ENCODE peak calls at places on chromosomes 7 and 10, in six cellular contexts. One of them, this sample, is unnamed.

GRCh38 chr7:107396081-107396480 is 73.8 kb upstream of the GPR22 start:
- DNase-seq in NCI-H2171: no peak
- DNase-seq in LoVo: no peak
- DNase-seq in epithelial cell of esophagus: no peak
- DNase-seq in Kasumi-1: no peak
- DNase-seq in stimulated activated CD4-positive, alpha-beta T cell treated with anti-CD3 and anti-CD28 coated beads, Interleukin-1b, Interleukin-23, amount 100 ng/mL, for 1 hour: no peak
- DNase-seq in this sample: no peak

GRCh38 chr7:155247479-155248365 is 50.0 kb upstream of the INSIG1 start:
- DNase-seq in NCI-H2171: no peak
- DNase-seq in LoVo: no peak
- DNase-seq in epithelial cell of esophagus: no peak
- DNase-seq in Kasumi-1: no peak
- DNase-seq in stimulated activated CD4-positive, alpha-beta T cell treated with anti-CD3 and anti-CD28 coated beads, Interleukin-1b, Interleukin-23, amount 100 ng/mL, for 1 hour: no peak
- DNase-seq in this sample: peak; percentile 33

GRCh38 chr7:103011650-103012049 is 62.9 kb downstream of the FBXL13 start:
- DNase-seq in NCI-H2171: no peak
- DNase-seq in LoVo: no peak
- DNase-seq in epithelial cell of esophagus: no peak
- DNase-seq in Kasumi-1: no peak
- DNase-seq in stimulated activated CD4-positive, alpha-beta T cell treated with anti-CD3 and anti-CD28 coated beads, Interleukin-1b, Interleukin-23, amount 100 ng/mL, for 1 hour: no peak
- DNase-seq in this sample: no peak

GRCh38 chr7:34331102-34331501 is 326.9 kb upstream of the NPSR1 start:
- DNase-seq in NCI-H2171: no peak
- DNase-seq in LoVo: no peak
- DNase-seq in epithelial cell of esophagus: no peak
- DNase-seq in Kasumi-1: no peak
- DNase-seq in stimulated activated CD4-positive, alpha-beta T cell treated with anti-CD3 and anti-CD28 coated beads, Interleukin-1b, Interleukin-23, amount 100 ng/mL, for 1 hour: no peak
- DNase-seq in this sample: no peak

GRCh38 chr7:3027455-3027854 is 16.2 kb downstream of the CARD11 start:
- DNase-seq in NCI-H2171: no peak
- DNase-seq in LoVo: no peak
- DNase-seq in epithelial cell of esophagus: peak; percentile 27
- DNase-seq in Kasumi-1: no peak
- DNase-seq in stimulated activated CD4-positive, alpha-beta T cell treated with anti-CD3 and anti-CD28 coated beads, Interleukin-1b, Interleukin-23, amount 100 ng/mL, for 1 hour: no peak
- DNase-seq in this sample: no peak

GRCh38 chr10:6124666-6125065 is 35.8 kb downstream of the RBM17 start:
- DNase-seq in NCI-H2171: no peak
- DNase-seq in LoVo: no peak
- DNase-seq in epithelial cell of esophagus: peak; percentile 32
- DNase-seq in Kasumi-1: no peak
- DNase-seq in stimulated activated CD4-positive, alpha-beta T cell treated with anti-CD3 and anti-CD28 coated beads, Interleukin-1b, Interleukin-23, amount 100 ng/mL, for 1 hour: no peak
- DNase-seq in this sample: peak; percentile 21

GRCh38 chr7:91082854-91083495 is 181.3 kb upstream of the FZD1 start:
- DNase-seq in NCI-H2171: peak; percentile 10
- DNase-seq in LoVo: peak; percentile 38
- DNase-seq in epithelial cell of esophagus: peak; percentile 49
- DNase-seq in Kasumi-1: peak; percentile 75
- DNase-seq in stimulated activated CD4-positive, alpha-beta T cell treated with anti-CD3 and anti-CD28 coated beads, Interleukin-1b, Interleukin-23, amount 100 ng/mL, for 1 hour: no peak
- DNase-seq in this sample: no peak

GRCh38 chr7:106643189-106643588 is 17.8 kb downstream of the CCDC71L start:
- DNase-seq in NCI-H2171: no peak
- DNase-seq in LoVo: no peak
- DNase-seq in epithelial cell of esophagus: no peak
- DNase-seq in Kasumi-1: no peak
- DNase-seq in stimulated activated CD4-positive, alpha-beta T cell treated with anti-CD3 and anti-CD28 coated beads, Interleukin-1b, Interleukin-23, amount 100 ng/mL, for 1 hour: no peak
- DNase-seq in this sample: no peak

GRCh38 chr7:140212100-140212881 is 35.5 kb upstream of the KDM7A start:
- DNase-seq in NCI-H2171: no peak
- DNase-seq in LoVo: peak; percentile 69
- DNase-seq in epithelial cell of esophagus: peak; percentile 89
- DNase-seq in Kasumi-1: no peak
- DNase-seq in stimulated activated CD4-positive, alpha-beta T cell treated with anti-CD3 and anti-CD28 coated beads, Interleukin-1b, Interleukin-23, amount 100 ng/mL, for 1 hour: no peak
- DNase-seq in this sample: peak; percentile 74

GRCh38 chr7:38615665-38616064 is 15.5 kb downstream of the AMPH start:
- DNase-seq in NCI-H2171: no peak
- DNase-seq in LoVo: no peak
- DNase-seq in epithelial cell of esophagus: no peak
- DNase-seq in Kasumi-1: no peak
- DNase-seq in stimulated activated CD4-positive, alpha-beta T cell treated with anti-CD3 and anti-CD28 coated beads, Interleukin-1b, Interleukin-23, amount 100 ng/mL, for 1 hour: no peak
- DNase-seq in this sample: no peak

GRCh38 chr7:44305564-44306507 is 19.6 kb downstream of the CAMK2B start:
- DNase-seq in NCI-H2171: no peak
- DNase-seq in LoVo: no peak
- DNase-seq in epithelial cell of esophagus: no peak
- DNase-seq in Kasumi-1: no peak
- DNase-seq in stimulated activated CD4-positive, alpha-beta T cell treated with anti-CD3 and anti-CD28 coated beads, Interleukin-1b, Interleukin-23, amount 100 ng/mL, for 1 hour: no peak
- DNase-seq in this sample: no peak

GRCh38 chr7:3927446-3928110 is 626.5 kb downstream of the SDK1 start:
- DNase-seq in NCI-H2171: no peak
- DNase-seq in LoVo: no peak
- DNase-seq in epithelial cell of esophagus: no peak
- DNase-seq in Kasumi-1: no peak
- DNase-seq in stimulated activated CD4-positive, alpha-beta T cell treated with anti-CD3 and anti-CD28 coated beads, Interleukin-1b, Interleukin-23, amount 100 ng/mL, for 1 hour: no peak
- DNase-seq in this sample: no peak

GRCh38 chr10:3119796-3120459 is 52.6 kb downstream of the PFKP start:
- DNase-seq in NCI-H2171: no peak
- DNase-seq in LoVo: no peak
- DNase-seq in epithelial cell of esophagus: peak; percentile 28
- DNase-seq in Kasumi-1: peak; percentile 53
- DNase-seq in stimulated activated CD4-positive, alpha-beta T cell treated with anti-CD3 and anti-CD28 coated beads, Interleukin-1b, Interleukin-23, amount 100 ng/mL, for 1 hour: no peak
- DNase-seq in this sample: no peak

GRCh38 chr7:151719031-151719894 is 157.7 kb downstream of the PRKAG2 start:
- DNase-seq in NCI-H2171: no peak
- DNase-seq in LoVo: no peak
- DNase-seq in epithelial cell of esophagus: no peak
- DNase-seq in Kasumi-1: no peak
- DNase-seq in stimulated activated CD4-positive, alpha-beta T cell treated with anti-CD3 and anti-CD28 coated beads, Interleukin-1b, Interleukin-23, amount 100 ng/mL, for 1 hour: no peak
- DNase-seq in this sample: no peak

GRCh38 chr7:133099887-133100286 is 18.0 kb upstream of the CHCHD3 start:
- DNase-seq in NCI-H2171: no peak
- DNase-seq in LoVo: no peak
- DNase-seq in epithelial cell of esophagus: no peak
- DNase-seq in Kasumi-1: no peak
- DNase-seq in stimulated activated CD4-positive, alpha-beta T cell treated with anti-CD3 and anti-CD28 coated beads, Interleukin-1b, Interleukin-23, amount 100 ng/mL, for 1 hour: no peak
- DNase-seq in this sample: no peak

GRCh38 chr7:81004098-81004497 is 85.2 kb upstream of the SEMA3C start:
- DNase-seq in NCI-H2171: no peak
- DNase-seq in LoVo: no peak
- DNase-seq in epithelial cell of esophagus: peak; percentile 51
- DNase-seq in Kasumi-1: no peak
- DNase-seq in stimulated activated CD4-positive, alpha-beta T cell treated with anti-CD3 and anti-CD28 coated beads, Interleukin-1b, Interleukin-23, amount 100 ng/mL, for 1 hour: no peak
- DNase-seq in this sample: peak; percentile 80

GRCh38 chr7:144822223-144822622 is 13.6 kb downstream of the TPK1 start:
- DNase-seq in NCI-H2171: no peak
- DNase-seq in LoVo: no peak
- DNase-seq in epithelial cell of esophagus: no peak
- DNase-seq in Kasumi-1: no peak
- DNase-seq in stimulated activated CD4-positive, alpha-beta T cell treated with anti-CD3 and anti-CD28 coated beads, Interleukin-1b, Interleukin-23, amount 100 ng/mL, for 1 hour: no peak
- DNase-seq in this sample: no peak

GRCh38 chr7:1223196-1224092 is 9.2 kb upstream of the UNCX start:
- DNase-seq in NCI-H2171: no peak
- DNase-seq in LoVo: no peak
- DNase-seq in epithelial cell of esophagus: no peak
- DNase-seq in Kasumi-1: no peak
- DNase-seq in stimulated activated CD4-positive, alpha-beta T cell treated with anti-CD3 and anti-CD28 coated beads, Interleukin-1b, Interleukin-23, amount 100 ng/mL, for 1 hour: no peak
- DNase-seq in this sample: no peak

GRCh38 chr10:46560381-46560780 is 3.9 kb upstream of the GPRIN2 start:
- DNase-seq in NCI-H2171: no peak
- DNase-seq in LoVo: no peak
- DNase-seq in epithelial cell of esophagus: no peak
- DNase-seq in Kasumi-1: no peak
- DNase-seq in stimulated activated CD4-positive, alpha-beta T cell treated with anti-CD3 and anti-CD28 coated beads, Interleukin-1b, Interleukin-23, amount 100 ng/mL, for 1 hour: no peak
- DNase-seq in this sample: no peak

GRCh38 chr10:29130190-29130673 is 158.6 kb upstream of the LYZL1 start:
- DNase-seq in NCI-H2171: no peak
- DNase-seq in LoVo: peak; percentile 64
- DNase-seq in epithelial cell of esophagus: peak; percentile 49
- DNase-seq in Kasumi-1: peak; percentile 37
- DNase-seq in stimulated activated CD4-positive, alpha-beta T cell treated with anti-CD3 and anti-CD28 coated beads, Interleukin-1b, Interleukin-23, amount 100 ng/mL, for 1 hour: no peak
- DNase-seq in this sample: peak; percentile 24

GRCh38 chr7:138521837-138522461 is 61.9 kb downstream of the TRIM24 start:
- DNase-seq in NCI-H2171: no peak
- DNase-seq in LoVo: no peak
- DNase-seq in epithelial cell of esophagus: no peak
- DNase-seq in Kasumi-1: no peak
- DNase-seq in stimulated activated CD4-positive, alpha-beta T cell treated with anti-CD3 and anti-CD28 coated beads, Interleukin-1b, Interleukin-23, amount 100 ng/mL, for 1 hour: no peak
- DNase-seq in this sample: no peak

GRCh38 chr7:154853727-154854095 is 149.2 kb downstream of the PAXIP1 start:
- DNase-seq in NCI-H2171: no peak
- DNase-seq in LoVo: no peak
- DNase-seq in epithelial cell of esophagus: no peak
- DNase-seq in Kasumi-1: no peak
- DNase-seq in stimulated activated CD4-positive, alpha-beta T cell treated with anti-CD3 and anti-CD28 coated beads, Interleukin-1b, Interleukin-23, amount 100 ng/mL, for 1 hour: no peak
- DNase-seq in this sample: no peak

GRCh38 chr7:80215734-80216133 is 81.1 kb downstream of the GNAI1 start:
- DNase-seq in NCI-H2171: no peak
- DNase-seq in LoVo: no peak
- DNase-seq in epithelial cell of esophagus: no peak
- DNase-seq in Kasumi-1: no peak
- DNase-seq in stimulated activated CD4-positive, alpha-beta T cell treated with anti-CD3 and anti-CD28 coated beads, Interleukin-1b, Interleukin-23, amount 100 ng/mL, for 1 hour: no peak
- DNase-seq in this sample: no peak